ENCODE peak calls at places on chromosomes 2 and 18, in five cellular contexts. J, K, M, R and N are unnamed samples.

GRCh38 chr2:101754613-101755012 is 57.1 kb downstream of the MAP4K4 start:
- DNase-seq in R (no peak), K (peak), M (peak), J (no peak), N (peak)

GRCh38 chr2:240018071-240018750 is 6.9 kb downstream of the NDUFA10 start:
- DNase-seq in K (no peak), J (no peak), R (no peak), M (no peak), N (no peak)

GRCh38 chr18:61282926-61283325 is 50.3 kb upstream of the CDH20 start:
- DNase-seq in M (no peak), J (no peak), R (no peak), K (no peak), N (no peak)

GRCh38 chr2:195756218-195756941 is 99.4 kb downstream of the SLC39A10 start:
- DNase-seq in R (no peak), K (peak), M (peak), J (no peak), N (no peak)

GRCh38 chr2:45273412-45274189 is 264.3 kb upstream of the SIX2 start:
- DNase-seq in M (no peak), J (no peak), K (no peak), R (no peak), N (no peak)

GRCh38 chr2:96501471-96501874 is 3.7 kb downstream of the NEURL3 start:
- DNase-seq in M (no peak), J (no peak), K (no peak), R (peak), N (no peak)

GRCh38 chr2:239821694-239822075 is 203.5 kb downstream of the NDUFA10 start:
- DNase-seq in M (no peak), J (no peak), K (no peak), R (peak), N (no peak)

GRCh38 chr2:162092656-162093556 is 18.9 kb upstream of the DPP4 start:
- DNase-seq in K (peak), R (no peak), J (no peak), M (peak), N (peak)

GRCh38 chr2:48733067-48733503 is 22.4 kb downstream of the LHCGR start:
- DNase-seq in J (no peak), R (no peak), M (no peak), K (no peak), N (no peak)

GRCh38 chr2:64379221-64379620 is 74.7 kb upstream of the LGALSL start:
- DNase-seq in J (no peak), K (no peak), R (no peak), M (no peak), N (no peak)

GRCh38 chr2:176001903-176002683 is at the start of gene LNPK:
- DNase-seq in R (peak), M (peak), K (peak), J (peak), N (peak)

GRCh38 chr18:8957731-8958130 is 144.8 kb upstream of the NDUFV2 start:
- DNase-seq in R (no peak), K (no peak), J (no peak), M (no peak), N (no peak)

GRCh38 chr18:48412339-48412929 is 3.3 kb upstream of the ZBTB7C start:
- DNase-seq in K (peak), M (peak), J (no peak), R (peak), N (peak)

GRCh38 chr2:191691016-191691725 is 13.2 kb downstream of the NABP1 start:
- DNase-seq in J (peak), K (peak), M (peak), R (peak), N (peak)

GRCh38 chr2:215537621-215538020 is 101.8 kb upstream of the FN1 start:
- DNase-seq in R (no peak), J (no peak), K (peak), M (peak), N (peak)

GRCh38 chr18:25279133-25279532 is 72.8 kb downstream of the ZNF521 start:
- DNase-seq in J (no peak), M (no peak), R (no peak), K (peak), N (no peak)

GRCh38 chr2:225620227-225620626 is 220.7 kb downstream of the NYAP2 start:
- DNase-seq in J (no peak), M (no peak), K (no peak), R (no peak), N (no peak)